ENCODE peak calls at places on chromosome 7, in six cellular contexts. W, V, T, M, E and C are unnamed samples.

GRCh38 chr7:34222316-34222715 is 317.0 kb downstream of the BMPER start:
- DNase-seq in T (no peak), V (no peak), E (no peak), M (no peak), W (no peak), C (no peak)

GRCh38 chr7:1925349-1925748 is 255.3 kb downstream of the ELFN1 start:
- DNase-seq in T (peak), W (no peak), M (no peak), E (no peak), V (no peak), C (no peak)

GRCh38 chr7:157827045-157827862 is 490.4 kb downstream of the DNAJB6 start:
- DNase-seq in T (no peak), V (no peak), E (no peak), M (no peak), W (no peak), C (no peak)

GRCh38 chr7:153887756-153888591 is 164.2 kb upstream of the DPP6 start:
- DNase-seq in E (no peak), M (no peak), W (no peak), V (peak), T (no peak), C (no peak)

GRCh38 chr7:138752568-138753518 is 45.0 kb upstream of the TMEM213 start:
- DNase-seq in T (no peak), V (peak), E (peak), M (peak), W (no peak), C (no peak)

GRCh38 chr7:46754135-46754730 is 827.7 kb downstream of the TNS3 start:
- DNase-seq in T (peak), W (no peak), V (no peak), E (peak), M (no peak), C (no peak)

GRCh38 chr7:36115448-36116321 is 37.4 kb upstream of the EEPD1 start:
- DNase-seq in M (peak), V (peak), T (peak), W (peak), E (peak), C (peak)

GRCh38 chr7:88009651-88010050 is 75.6 kb downstream of the ADAM22 start:
- DNase-seq in T (no peak), V (no peak), E (no peak), W (no peak), M (no peak), C (no peak)

GRCh38 chr7:116953727-116954442 is 584 bp downstream of the ST7 start:
- DNase-seq in W (peak), T (peak), E (peak), V (peak), M (peak), C (peak)

GRCh38 chr7:137658194-137658900 is 188.4 kb downstream of the DGKI start:
- DNase-seq in E (no peak), V (no peak), W (no peak), M (no peak), T (no peak), C (no peak)

GRCh38 chr7:64621656-64622055 is 44.3 kb upstream of the ZNF107 start:
- DNase-seq in M (no peak), V (no peak), E (no peak), T (no peak), W (no peak), C (no peak)

GRCh38 chr7:727104-727805 is at the start of gene PRKAR1B:
- DNase-seq in W (no peak), M (peak), E (no peak), V (no peak), T (peak), C (no peak)

GRCh38 chr7:150417863-150418262 is 32.6 kb upstream of the GIMAP8 start:
- DNase-seq in W (no peak), E (no peak), T (no peak), M (peak), V (no peak), C (no peak)

GRCh38 chr7:151389768-151390593 is 19.9 kb downstream of the WDR86 start:
- DNase-seq in M (no peak), V (no peak), T (no peak), W (no peak), E (no peak), C (peak)

GRCh38 chr7:40506158-40506557 is 371.4 kb downstream of the SUGCT start:
- DNase-seq in T (no peak), E (no peak), W (no peak), V (no peak), M (no peak), C (no peak)

GRCh38 chr7:40509301-40509700 is 374.5 kb downstream of the SUGCT start:
- DNase-seq in E (no peak), V (no peak), W (no peak), M (no peak), T (no peak), C (no peak)

GRCh38 chr7:40502359-40502758 is 367.6 kb downstream of the SUGCT start:
- DNase-seq in M (no peak), E (no peak), T (no peak), V (no peak), W (no peak), C (no peak)

DNA sequence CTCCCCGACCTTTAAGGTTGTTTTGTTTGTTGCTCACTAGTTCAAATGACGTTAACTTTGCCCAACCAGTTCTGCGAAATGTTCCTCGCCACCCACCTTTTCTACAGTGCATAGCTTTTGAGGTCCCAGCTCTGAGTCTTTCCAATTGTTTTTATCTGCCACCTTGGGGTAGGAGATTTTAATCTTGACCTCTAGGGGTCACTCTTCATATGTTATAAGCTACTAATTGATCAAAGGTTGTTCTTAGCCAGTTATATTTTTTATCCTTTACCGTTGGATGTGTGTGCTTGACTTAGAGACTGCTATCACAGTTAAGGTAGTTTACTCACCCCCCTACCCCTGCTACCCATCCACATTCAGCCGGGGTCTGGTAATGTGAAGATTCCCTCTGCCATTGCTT is 372.4 kb downstream of the SUGCT start:
- DNase-seq in T (no peak), V (no peak), M (no peak), E (no peak), W (no peak), C (no peak)
- TF ChIP-seq CTCF in T (no peak), V (peak), M (peak), E (no peak), W (no peak), C (peak)

GRCh38 chr7:32381024-32381601 is 109.1 kb downstream of the LSM5 start:
- DNase-seq in E (no peak), M (no peak), W (no peak), T (no peak), V (no peak), C (no peak)
- TF ChIP-seq CTCF in E (no peak), M (no peak), W (no peak), T (no peak), V (no peak), C (no peak)

GRCh38 chr7:119999743-120000475 is 273.1 kb upstream of the KCND2 start:
- DNase-seq in W (no peak), E (no peak), M (no peak), V (no peak), T (peak), C (no peak)
- TF ChIP-seq CTCF in W (no peak), E (peak), M (no peak), V (no peak), T (no peak), C (no peak)

DNA sequence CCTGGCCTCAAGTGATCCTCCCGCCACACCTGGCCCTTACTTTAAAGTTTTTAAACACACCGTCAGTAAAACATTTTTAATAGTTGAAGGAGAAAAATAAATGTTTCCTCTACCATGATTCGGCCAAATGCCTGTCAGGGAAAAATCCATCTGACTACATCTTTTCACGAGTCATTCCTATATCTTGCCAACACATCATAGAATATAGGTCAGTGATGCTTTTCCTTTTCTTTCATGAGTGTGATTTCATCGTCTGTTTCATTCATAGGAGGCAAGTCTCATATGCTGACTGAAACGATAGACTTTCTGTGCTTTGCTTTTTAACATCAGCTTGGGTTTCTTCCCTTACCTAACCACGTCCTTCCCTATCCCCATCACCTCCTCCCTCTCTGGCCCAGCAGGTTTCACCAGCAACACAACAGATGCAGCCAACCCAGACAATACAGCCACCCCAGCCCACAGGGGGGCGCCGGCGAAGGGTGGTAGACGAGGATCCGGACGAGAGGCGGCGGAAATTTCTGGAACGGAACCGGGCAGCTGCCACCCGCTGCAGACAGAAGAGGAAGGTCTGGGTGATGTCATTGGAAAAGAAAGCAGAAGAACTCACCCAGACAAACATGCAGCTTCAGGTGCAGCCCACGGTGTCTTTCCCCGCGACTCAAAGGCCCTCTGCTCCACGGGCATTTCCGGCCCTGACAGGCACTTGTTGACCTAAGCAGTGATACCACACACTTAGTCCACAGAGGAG is 149.2 kb downstream of the TRIL start:
- DNase-seq in E (peak), M (no peak), V (no peak), W (no peak), T (peak), C (no peak)
- TF ChIP-seq CTCF in E (no peak), M (no peak), V (no peak), W (no peak), T (no peak), C (no peak)

GRCh38 chr7:108805808-108806397 is 236.2 kb downstream of the DNAJB9 start:
- DNase-seq in E (peak), T (peak), V (no peak), M (no peak), W (no peak), C (no peak)
- TF ChIP-seq CTCF in E (peak), T (peak), V (peak), M (no peak), W (peak), C (no peak)